ENCODE peak calls at places on chromosomes 3 and 15, in five cellular contexts. One of them, this sample, is unnamed.

GRCh38 chr15:60471314-60471713 is 7.6 kb downstream of the ICE2 start:
- DNase-seq in aorta: no peak
- DNase-seq in stimulated activated CD8-positive, alpha-beta memory T cell treated with anti-CD3 and anti-CD28 coated beads, Interleukin-2, amount 100 ng/mL, for 48 hours: no peak
- DNase-seq in NCI-H1417: no peak
- DNase-seq in HuH-7: no peak
- DNase-seq in this sample: no peak

GRCh38 chr3:55455915-55456314 is 31.2 kb downstream of the WNT5A start:
- DNase-seq in aorta: no peak
- DNase-seq in stimulated activated CD8-positive, alpha-beta memory T cell treated with anti-CD3 and anti-CD28 coated beads, Interleukin-2, amount 100 ng/mL, for 48 hours: no peak
- DNase-seq in NCI-H1417: no peak
- DNase-seq in HuH-7: no peak
- DNase-seq in this sample: no peak

GRCh38 chr3:187262360-187262759 is 29.2 kb downstream of the MASP1 start:
- DNase-seq in stimulated activated CD8-positive, alpha-beta memory T cell treated with anti-CD3 and anti-CD28 coated beads, Interleukin-2, amount 100 ng/mL, for 48 hours: no peak
- DNase-seq in NCI-H1417: no peak
- DNase-seq in HuH-7: no peak
- DNase-seq in aorta: no peak
- DNase-seq in this sample: no peak

GRCh38 chr3:109098245-109098644 is 19.7 kb downstream of the MORC1 start:
- DNase-seq in NCI-H1417: peak
- DNase-seq in stimulated activated CD8-positive, alpha-beta memory T cell treated with anti-CD3 and anti-CD28 coated beads, Interleukin-2, amount 100 ng/mL, for 48 hours: no peak
- DNase-seq in HuH-7: peak
- DNase-seq in aorta: no peak
- DNase-seq in this sample: no peak

GRCh38 chr3:128145279-128145678 is 8.0 kb upstream of the EEFSEC start:
- DNase-seq in NCI-H1417: no peak
- DNase-seq in aorta: peak
- DNase-seq in HuH-7: no peak
- DNase-seq in stimulated activated CD8-positive, alpha-beta memory T cell treated with anti-CD3 and anti-CD28 coated beads, Interleukin-2, amount 100 ng/mL, for 48 hours: no peak
- DNase-seq in this sample: no peak

GRCh38 chr3:58161435-58162398 is 49.1 kb downstream of the DNASE1L3 start:
- DNase-seq in stimulated activated CD8-positive, alpha-beta memory T cell treated with anti-CD3 and anti-CD28 coated beads, Interleukin-2, amount 100 ng/mL, for 48 hours: no peak
- DNase-seq in HuH-7: no peak
- DNase-seq in aorta: peak
- DNase-seq in NCI-H1417: no peak
- DNase-seq in this sample: no peak

GRCh38 chr15:68326711-68327412 is 49.3 kb downstream of the FEM1B start:
- DNase-seq in aorta: no peak
- DNase-seq in HuH-7: no peak
- DNase-seq in stimulated activated CD8-positive, alpha-beta memory T cell treated with anti-CD3 and anti-CD28 coated beads, Interleukin-2, amount 100 ng/mL, for 48 hours: no peak
- DNase-seq in NCI-H1417: no peak
- DNase-seq in this sample: no peak

GRCh38 chr3:57910988-57911387 is 97.2 kb upstream of the FLNB start:
- DNase-seq in aorta: no peak
- DNase-seq in NCI-H1417: peak
- DNase-seq in HuH-7: no peak
- DNase-seq in stimulated activated CD8-positive, alpha-beta memory T cell treated with anti-CD3 and anti-CD28 coated beads, Interleukin-2, amount 100 ng/mL, for 48 hours: no peak
- DNase-seq in this sample: no peak

GRCh38 chr3:111859061-111859973 is at the start of gene PHLDB2:
- DNase-seq in aorta: peak
- DNase-seq in stimulated activated CD8-positive, alpha-beta memory T cell treated with anti-CD3 and anti-CD28 coated beads, Interleukin-2, amount 100 ng/mL, for 48 hours: peak
- DNase-seq in NCI-H1417: peak
- DNase-seq in HuH-7: peak
- DNase-seq in this sample: peak

GRCh38 chr3:187677604-187678003 is 7.4 kb upstream of the SST start:
- DNase-seq in aorta: no peak
- DNase-seq in HuH-7: no peak
- DNase-seq in NCI-H1417: no peak
- DNase-seq in stimulated activated CD8-positive, alpha-beta memory T cell treated with anti-CD3 and anti-CD28 coated beads, Interleukin-2, amount 100 ng/mL, for 48 hours: no peak
- DNase-seq in this sample: no peak

GRCh38 chr3:177448987-177449975 is 252.0 kb upstream of the TBL1XR1 start:
- DNase-seq in NCI-H1417: no peak
- DNase-seq in aorta: no peak
- DNase-seq in HuH-7: peak
- DNase-seq in stimulated activated CD8-positive, alpha-beta memory T cell treated with anti-CD3 and anti-CD28 coated beads, Interleukin-2, amount 100 ng/mL, for 48 hours: no peak
- DNase-seq in this sample: peak

GRCh38 chr3:133303430-133303829 is 96.4 kb upstream of the BFSP2 start:
- DNase-seq in stimulated activated CD8-positive, alpha-beta memory T cell treated with anti-CD3 and anti-CD28 coated beads, Interleukin-2, amount 100 ng/mL, for 48 hours: no peak
- DNase-seq in aorta: no peak
- DNase-seq in NCI-H1417: no peak
- DNase-seq in HuH-7: no peak
- DNase-seq in this sample: no peak

GRCh38 chr3:129358177-129359101 is 70.0 kb downstream of the EFCAB12 start:
- DNase-seq in NCI-H1417: peak
- DNase-seq in aorta: no peak
- DNase-seq in HuH-7: no peak
- DNase-seq in stimulated activated CD8-positive, alpha-beta memory T cell treated with anti-CD3 and anti-CD28 coated beads, Interleukin-2, amount 100 ng/mL, for 48 hours: no peak
- DNase-seq in this sample: no peak

GRCh38 chr3:176514297-176514696 is 683.0 kb downstream of the TBL1XR1 start:
- DNase-seq in aorta: no peak
- DNase-seq in HuH-7: peak
- DNase-seq in stimulated activated CD8-positive, alpha-beta memory T cell treated with anti-CD3 and anti-CD28 coated beads, Interleukin-2, amount 100 ng/mL, for 48 hours: no peak
- DNase-seq in NCI-H1417: peak
- DNase-seq in this sample: no peak

GRCh38 chr3:189260556-189261493 is 89.1 kb downstream of the TPRG1 start:
- DNase-seq in stimulated activated CD8-positive, alpha-beta memory T cell treated with anti-CD3 and anti-CD28 coated beads, Interleukin-2, amount 100 ng/mL, for 48 hours: no peak
- DNase-seq in aorta: peak
- DNase-seq in HuH-7: no peak
- DNase-seq in NCI-H1417: no peak
- DNase-seq in this sample: no peak

GRCh38 chr3:72245183-72245811 is 460.3 kb upstream of the PROK2 start:
- DNase-seq in aorta: peak
- DNase-seq in NCI-H1417: no peak
- DNase-seq in stimulated activated CD8-positive, alpha-beta memory T cell treated with anti-CD3 and anti-CD28 coated beads, Interleukin-2, amount 100 ng/mL, for 48 hours: no peak
- DNase-seq in HuH-7: no peak
- DNase-seq in this sample: no peak

GRCh38 chr15:48674876-48675275 is 29.4 kb upstream of the FBN1 start:
- DNase-seq in HuH-7: no peak
- DNase-seq in aorta: no peak
- DNase-seq in NCI-H1417: no peak
- DNase-seq in stimulated activated CD8-positive, alpha-beta memory T cell treated with anti-CD3 and anti-CD28 coated beads, Interleukin-2, amount 100 ng/mL, for 48 hours: no peak
- DNase-seq in this sample: no peak

GRCh38 chr15:71708741-71709140 is 101.6 kb upstream of the NR2E3 start:
- DNase-seq in stimulated activated CD8-positive, alpha-beta memory T cell treated with anti-CD3 and anti-CD28 coated beads, Interleukin-2, amount 100 ng/mL, for 48 hours: no peak
- DNase-seq in HuH-7: no peak
- DNase-seq in aorta: peak
- DNase-seq in NCI-H1417: no peak
- DNase-seq in this sample: no peak

GRCh38 chr3:171620825-171621434 is 160.7 kb upstream of the TNIK start:
- DNase-seq in stimulated activated CD8-positive, alpha-beta memory T cell treated with anti-CD3 and anti-CD28 coated beads, Interleukin-2, amount 100 ng/mL, for 48 hours: no peak
- DNase-seq in HuH-7: no peak
- DNase-seq in aorta: no peak
- DNase-seq in NCI-H1417: no peak
- DNase-seq in this sample: no peak

GRCh38 chr3:102182162-102182561 is 252.7 kb upstream of the ZPLD1 start:
- DNase-seq in aorta: no peak
- DNase-seq in stimulated activated CD8-positive, alpha-beta memory T cell treated with anti-CD3 and anti-CD28 coated beads, Interleukin-2, amount 100 ng/mL, for 48 hours: no peak
- DNase-seq in HuH-7: no peak
- DNase-seq in NCI-H1417: no peak
- DNase-seq in this sample: no peak

GRCh38 chr15:100777821-100778220 is 101.8 kb upstream of the ALDH1A3 start:
- DNase-seq in stimulated activated CD8-positive, alpha-beta memory T cell treated with anti-CD3 and anti-CD28 coated beads, Interleukin-2, amount 100 ng/mL, for 48 hours: no peak
- DNase-seq in aorta: no peak
- DNase-seq in NCI-H1417: no peak
- DNase-seq in HuH-7: no peak
- DNase-seq in this sample: no peak